ENCODE peak calls at places on chromosome 18, in four cellular contexts. X, B, R and G are unnamed samples.

GRCh38 chr18:74497308-74497640 is 1.1 kb downstream of the CNDP2 start:
- DNase-seq in R (no peak), B (no peak), X (no peak), G (no peak)

GRCh38 chr18:49848115-49848514 is 34.8 kb upstream of the ACAA2 start:
- DNase-seq in X (no peak), R (no peak), B (no peak), G (no peak)

GRCh38 chr18:30376515-30376914 is 666.0 kb downstream of the DSC3 start:
- DNase-seq in R (peak), X (no peak), B (no peak), G (no peak)

GRCh38 chr18:28041366-28041765 is 135.6 kb downstream of the CDH2 start:
- DNase-seq in X (no peak), B (no peak), R (no peak), G (no peak)

GRCh38 chr18:56108486-56109367 is 520.7 kb upstream of the TCF4 start:
- DNase-seq in B (no peak), X (no peak), R (no peak), G (no peak)

GRCh38 chr18:78583739-78584066 is 395.9 kb upstream of the SALL3 start:
- DNase-seq in B (no peak), R (no peak), X (no peak), G (no peak)

GRCh38 chr18:55421612-55422381 is 166.2 kb downstream of the TCF4 start:
- DNase-seq in R (no peak), X (no peak), B (no peak), G (no peak)

GRCh38 chr18:28357785-28358401 is 181.0 kb upstream of the CDH2 start:
- DNase-seq in R (peak), X (no peak), B (peak), G (no peak)

GRCh38 chr18:74654637-74655036 is 57.0 kb downstream of the ZNF407 start:
- DNase-seq in B (no peak), R (no peak), X (no peak), G (no peak)

GRCh38 chr18:4248686-4249085 is 206.4 kb downstream of the DLGAP1 start:
- DNase-seq in R (no peak), X (no peak), B (no peak), G (no peak)

GRCh38 chr18:26327062-26327461 is 100.8 kb downstream of the TAF4B start:
- DNase-seq in X (no peak), R (no peak), B (no peak), G (no peak)

GRCh38 chr18:58174285-58174684 is 130.3 kb downstream of the NEDD4L start:
- DNase-seq in B (no peak), R (peak), X (no peak), G (no peak)

GRCh38 chr18:70454705-70455322 is 166.0 kb downstream of the SOCS6 start:
- DNase-seq in X (no peak), R (no peak), B (peak), G (no peak)
- TF ChIP-seq CTCF in X (peak), R (peak), B (peak), G (peak)

DNA sequence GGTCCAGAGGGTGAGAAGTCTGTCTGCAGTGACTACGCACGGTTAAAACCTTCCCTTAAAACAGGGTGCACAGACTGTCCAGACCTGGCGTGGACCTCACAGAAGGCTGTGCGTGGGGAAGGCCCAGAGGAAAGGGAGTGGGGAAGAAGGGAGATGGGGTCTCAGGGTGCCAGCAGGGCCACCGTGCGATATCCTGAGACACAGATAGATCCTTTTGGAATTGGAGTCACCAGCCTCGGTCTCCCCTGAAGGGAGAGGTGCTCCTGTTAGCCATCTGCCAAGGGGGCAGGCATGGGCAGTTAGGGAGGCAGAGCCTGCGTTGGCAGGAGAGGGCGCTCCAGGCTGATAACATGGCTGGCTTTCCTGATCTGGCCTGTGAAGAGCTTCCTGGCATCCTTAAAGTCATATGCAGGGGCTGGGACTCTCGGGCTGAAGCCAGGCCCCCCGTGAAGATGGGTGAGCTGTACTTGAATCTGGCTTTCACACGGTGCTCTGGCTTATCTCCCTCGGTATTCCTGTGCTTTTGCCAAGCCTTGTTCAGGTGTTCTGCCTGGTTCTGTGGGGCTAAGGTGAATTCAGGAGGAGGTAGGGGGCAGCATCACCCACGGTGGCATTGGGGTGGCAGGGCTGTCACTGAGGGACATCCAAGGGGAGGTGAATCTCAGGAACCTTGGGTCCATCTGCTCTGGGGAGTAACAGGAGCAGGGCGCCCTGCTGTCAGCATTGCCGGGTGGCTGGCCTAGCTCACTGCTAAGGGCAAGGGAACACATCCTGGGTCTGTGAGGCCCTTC is 107.2 kb upstream of the SMAD2 start:
- DNase-seq in R (peak), B (no peak), X (peak), G (peak)
- TF ChIP-seq CTCF in R (no peak), B (no peak), X (peak), G (no peak)

DNA sequence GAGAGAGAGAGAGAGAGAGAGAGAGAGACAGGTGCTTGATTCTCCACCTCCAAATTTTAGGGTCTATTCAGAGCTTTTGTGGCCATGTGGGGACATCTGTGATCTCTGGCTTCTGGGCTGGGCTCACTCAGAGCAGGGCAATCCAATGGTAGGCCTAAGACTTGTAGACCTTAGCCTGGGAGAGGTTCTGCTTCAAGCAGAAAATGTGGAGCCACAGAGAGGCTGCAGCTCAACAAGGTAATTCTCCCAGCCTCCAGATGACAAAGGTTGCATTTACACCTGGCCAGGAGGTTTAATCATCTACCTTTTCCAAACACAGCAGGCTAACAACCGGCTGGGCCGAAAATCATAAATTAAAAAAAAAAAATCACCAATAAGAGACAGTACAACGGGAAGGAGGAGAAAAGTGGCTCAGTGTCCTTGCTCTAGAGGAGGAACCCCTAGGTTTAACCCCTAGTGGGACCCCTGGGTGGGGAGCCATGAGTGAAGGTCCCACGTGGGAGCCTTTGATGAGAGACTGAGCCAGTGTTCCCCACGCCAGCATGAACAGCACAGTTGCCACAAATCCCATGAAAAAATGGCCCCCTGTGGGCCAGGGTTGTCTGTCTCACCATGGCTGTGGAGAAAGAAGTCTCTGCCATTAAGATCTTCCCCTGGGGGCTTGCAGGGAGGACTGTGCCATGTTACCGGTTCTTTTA is 124.0 kb upstream of the GATA6 start:
- DNase-seq in X (peak), R (no peak), B (no peak), G (no peak)
- TF ChIP-seq CTCF in X (no peak), R (no peak), B (no peak), G (no peak)

DNA sequence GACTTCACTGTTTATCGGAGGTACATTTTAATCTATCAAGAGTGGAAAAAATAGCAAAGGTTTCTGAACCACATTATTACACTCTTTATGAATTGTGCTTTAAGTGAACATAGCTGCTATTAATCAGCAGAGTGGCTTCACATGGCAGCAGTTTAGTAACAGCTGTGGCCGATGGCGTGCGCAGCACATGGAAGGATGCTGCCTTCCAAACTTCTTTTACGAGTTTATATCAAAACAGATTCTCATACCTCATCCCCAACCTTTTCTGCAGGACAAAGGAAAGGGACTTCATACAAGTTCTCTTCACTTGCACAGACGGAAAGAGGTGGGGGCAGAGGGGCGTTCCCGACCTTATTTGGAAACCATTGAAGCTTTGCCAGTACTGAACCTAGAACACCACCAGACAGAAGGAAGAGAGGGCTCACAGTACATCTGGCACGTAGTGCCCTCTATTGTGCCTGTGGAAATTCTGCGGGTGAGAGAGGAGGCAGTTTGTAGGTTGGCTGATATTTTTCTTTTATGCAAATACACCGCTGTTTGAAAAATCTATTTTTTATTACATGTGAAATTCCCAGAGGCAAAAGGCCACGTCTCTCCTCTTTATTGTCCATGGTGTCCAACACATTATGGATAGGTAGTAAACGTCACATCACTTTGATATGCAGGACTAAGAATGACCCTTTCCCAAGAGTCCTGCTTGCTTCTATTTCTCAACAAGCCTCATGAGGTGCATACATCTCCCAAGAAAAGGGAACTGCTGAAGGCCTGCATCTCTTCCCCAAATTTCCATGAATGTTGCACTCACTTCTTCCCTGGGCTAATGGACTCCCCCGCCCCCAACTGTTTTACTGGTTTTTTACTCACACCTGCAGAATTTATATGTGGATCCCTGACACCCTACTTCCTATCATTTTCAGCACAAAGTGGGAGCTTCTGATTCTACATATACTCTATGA is 31.4 kb downstream of the COLEC12 start:
- DNase-seq in R (no peak), X (no peak), B (peak), G (no peak)
- TF ChIP-seq CTCF in R (no peak), X (no peak), B (peak), G (no peak)

GRCh38 chr18:68234115-68234514 is 480.8 kb downstream of the TMX3 start:
- DNase-seq in X (no peak), B (no peak), R (no peak), G (no peak)

GRCh38 chr18:68234676-68235075 is 480.2 kb downstream of the TMX3 start:
- DNase-seq in R (no peak), X (no peak), B (no peak), G (no peak)

GRCh38 chr18:68233043-68233442 is 481.9 kb downstream of the TMX3 start:
- DNase-seq in X (no peak), B (no peak), R (no peak), G (no peak)

GRCh38 chr18:68229351-68229750 is 485.6 kb downstream of the TMX3 start:
- DNase-seq in B (no peak), R (no peak), X (no peak), G (no peak)
- TF ChIP-seq CTCF in B (no peak), R (no peak), X (no peak), G (no peak)

DNA sequence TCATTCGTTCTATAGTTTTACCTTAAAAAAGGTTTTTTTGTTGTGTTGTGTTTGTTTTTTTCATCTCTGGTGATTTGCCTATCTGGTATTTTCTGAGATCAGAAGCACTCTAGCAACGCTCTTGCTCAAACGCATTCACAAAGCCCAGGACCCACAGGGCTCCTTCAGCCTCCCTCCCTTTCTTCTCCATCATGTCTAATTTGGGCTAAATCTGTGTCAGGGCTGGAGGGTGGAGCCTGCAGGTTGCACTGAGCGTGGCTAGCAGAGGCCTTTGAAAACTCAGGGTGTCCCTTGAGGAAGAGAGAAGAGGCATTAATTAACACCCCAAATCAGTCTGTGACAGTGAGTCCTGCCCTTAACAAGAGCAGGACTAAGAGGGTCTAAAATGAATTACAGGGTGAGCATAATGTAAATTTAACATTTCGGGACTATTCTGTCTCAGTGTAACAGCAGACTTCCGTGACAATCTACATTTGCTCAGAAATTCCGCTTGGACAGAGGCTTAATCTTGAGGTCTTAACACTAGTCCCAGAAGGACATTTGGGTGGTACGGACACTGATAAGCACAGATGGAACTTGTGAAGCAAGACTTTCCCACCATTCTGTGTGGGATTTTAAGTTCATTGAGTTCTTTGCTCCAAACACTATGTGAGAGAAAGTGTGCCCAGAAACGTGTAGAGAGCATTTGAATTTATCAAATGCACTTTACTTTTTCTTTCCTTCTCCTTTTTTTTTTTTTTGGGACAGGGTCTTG is 174.4 kb upstream of the APCDD1 start:
- DNase-seq in R (no peak), B (no peak), X (no peak), G (no peak)
- TF ChIP-seq CTCF in R (no peak), B (no peak), X (no peak), G (no peak)

DNA sequence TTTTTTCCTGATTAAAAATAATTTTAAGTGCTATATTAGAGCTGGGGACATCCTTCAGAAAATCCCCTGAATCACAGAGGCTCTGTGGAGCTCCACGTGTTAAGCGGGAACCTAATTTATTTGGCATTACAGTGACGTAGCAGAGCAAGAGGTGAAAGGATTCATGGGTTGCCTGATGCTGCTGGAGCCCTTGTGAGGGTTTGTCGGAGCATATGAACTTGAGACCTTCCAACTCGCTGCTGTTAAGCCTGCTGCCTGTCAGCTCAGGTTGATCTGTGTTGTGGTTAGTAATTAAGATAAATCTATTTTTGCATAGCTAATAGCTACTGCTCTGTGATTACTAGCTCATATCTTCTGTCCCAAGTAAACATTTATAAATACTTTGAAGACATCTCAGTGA is 438.8 kb downstream of the PTPRM start:
- DNase-seq in R (no peak), B (no peak), X (no peak), G (no peak)
- TF ChIP-seq CTCF in R (no peak), B (no peak), X (no peak), G (no peak)

DNA sequence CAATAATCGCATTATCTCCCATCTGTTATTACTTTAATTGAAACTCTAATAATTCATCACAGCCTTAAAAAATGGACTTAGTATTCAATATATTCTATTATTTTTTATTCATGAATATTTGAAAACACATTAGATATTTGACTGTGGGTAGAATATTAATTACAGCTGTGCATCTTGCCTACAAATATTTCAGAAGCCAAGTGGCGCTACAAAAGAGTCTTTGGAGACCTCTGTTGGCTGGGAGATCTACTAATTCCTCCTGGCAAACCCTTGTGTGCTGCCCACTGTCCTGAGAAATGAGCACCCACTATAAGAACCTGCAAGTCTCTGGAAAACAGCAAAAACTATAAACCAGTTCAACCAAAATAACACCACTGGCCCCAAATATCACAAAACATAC is 54.5 kb downstream of the PRELID3A start:
- DNase-seq in B (no peak), X (no peak), R (no peak), G (no peak)
- TF ChIP-seq CTCF in B (no peak), X (no peak), R (no peak), G (no peak)